ENCODE peak calls at places on chromosomes 2 and 18, in eight cellular contexts. One of them, this sample, is unnamed.

GRCh38 chr2:18214936-18215335 is 336.5 kb downstream of the KCNS3 start:
- DNase-seq in endothelial cell of umbilical vein: peak; percentile 12
- DNase-seq in HFF-Myc: no peak
- DNase-seq in neural crest cell: no peak
- DNase-seq in keratinocyte: no peak
- DNase-seq in WERI-Rb-1: no peak
- DNase-seq in progenitor cell of endocrine pancreas: no peak
- DNase-seq in esophagus squamous epithelium: no peak
- DNase-seq in this sample: no peak

GRCh38 chr2:223026357-223027110 is 25.5 kb upstream of the KCNE4 start:
- DNase-seq in endothelial cell of umbilical vein: peak; percentile 89
- DNase-seq in HFF-Myc: no peak
- DNase-seq in neural crest cell: no peak
- DNase-seq in keratinocyte: no peak
- DNase-seq in WERI-Rb-1: no peak
- DNase-seq in progenitor cell of endocrine pancreas: no peak
- DNase-seq in esophagus squamous epithelium: no peak
- DNase-seq in this sample: no peak

GRCh38 chr2:39494784-39495251 is 57.7 kb upstream of the MAP4K3 start:
- DNase-seq in endothelial cell of umbilical vein: peak; percentile 92
- DNase-seq in HFF-Myc: peak; percentile 83
- DNase-seq in neural crest cell: no peak
- DNase-seq in keratinocyte: no peak
- DNase-seq in WERI-Rb-1: no peak
- DNase-seq in progenitor cell of endocrine pancreas: no peak
- DNase-seq in esophagus squamous epithelium: no peak
- DNase-seq in this sample: no peak

GRCh38 chr18:12236934-12237832 is 17.0 kb upstream of the CIDEA start:
- DNase-seq in endothelial cell of umbilical vein: peak; percentile 63
- DNase-seq in HFF-Myc: no peak
- DNase-seq in neural crest cell: peak; percentile 94
- DNase-seq in keratinocyte: no peak
- DNase-seq in WERI-Rb-1: peak; percentile 80
- DNase-seq in progenitor cell of endocrine pancreas: peak; percentile 83
- DNase-seq in esophagus squamous epithelium: no peak
- DNase-seq in this sample: peak; percentile 68

GRCh38 chr2:119241205-119241532 is 17.5 kb downstream of the STEAP3 start:
- DNase-seq in endothelial cell of umbilical vein: no peak
- DNase-seq in HFF-Myc: no peak
- DNase-seq in neural crest cell: no peak
- DNase-seq in keratinocyte: no peak
- DNase-seq in WERI-Rb-1: no peak
- DNase-seq in progenitor cell of endocrine pancreas: no peak
- DNase-seq in esophagus squamous epithelium: no peak
- DNase-seq in this sample: no peak

GRCh38 chr2:178767099-178768060 is 39.8 kb downstream of the TTN start:
- DNase-seq in endothelial cell of umbilical vein: no peak
- DNase-seq in HFF-Myc: no peak
- DNase-seq in neural crest cell: no peak
- DNase-seq in keratinocyte: no peak
- DNase-seq in WERI-Rb-1: no peak
- DNase-seq in progenitor cell of endocrine pancreas: no peak
- DNase-seq in esophagus squamous epithelium: no peak
- DNase-seq in this sample: no peak

GRCh38 chr2:38875227-38875575 is 533 bp downstream of the DHX57 start:
- DNase-seq in endothelial cell of umbilical vein: no peak
- DNase-seq in HFF-Myc: no peak
- DNase-seq in neural crest cell: no peak
- DNase-seq in keratinocyte: no peak
- DNase-seq in WERI-Rb-1: no peak
- DNase-seq in progenitor cell of endocrine pancreas: no peak
- DNase-seq in esophagus squamous epithelium: no peak
- DNase-seq in this sample: no peak

GRCh38 chr2:227411990-227412350 is 24.2 kb upstream of the SCYGR1 start:
- DNase-seq in endothelial cell of umbilical vein: no peak
- DNase-seq in HFF-Myc: no peak
- DNase-seq in neural crest cell: no peak
- DNase-seq in keratinocyte: no peak
- DNase-seq in WERI-Rb-1: no peak
- DNase-seq in progenitor cell of endocrine pancreas: no peak
- DNase-seq in esophagus squamous epithelium: no peak
- DNase-seq in this sample: no peak

GRCh38 chr2:33289961-33290360 is 186.5 kb upstream of the RASGRP3 start:
- DNase-seq in endothelial cell of umbilical vein: peak; percentile 61
- DNase-seq in HFF-Myc: no peak
- DNase-seq in neural crest cell: no peak
- DNase-seq in keratinocyte: no peak
- DNase-seq in WERI-Rb-1: no peak
- DNase-seq in progenitor cell of endocrine pancreas: no peak
- DNase-seq in esophagus squamous epithelium: no peak
- DNase-seq in this sample: no peak

GRCh38 chr2:143525536-143525935 is 396.3 kb downstream of the ARHGAP15 start:
- DNase-seq in endothelial cell of umbilical vein: no peak
- DNase-seq in HFF-Myc: no peak
- DNase-seq in neural crest cell: no peak
- DNase-seq in keratinocyte: no peak
- DNase-seq in WERI-Rb-1: no peak
- DNase-seq in progenitor cell of endocrine pancreas: no peak
- DNase-seq in esophagus squamous epithelium: no peak
- DNase-seq in this sample: no peak

DNA sequence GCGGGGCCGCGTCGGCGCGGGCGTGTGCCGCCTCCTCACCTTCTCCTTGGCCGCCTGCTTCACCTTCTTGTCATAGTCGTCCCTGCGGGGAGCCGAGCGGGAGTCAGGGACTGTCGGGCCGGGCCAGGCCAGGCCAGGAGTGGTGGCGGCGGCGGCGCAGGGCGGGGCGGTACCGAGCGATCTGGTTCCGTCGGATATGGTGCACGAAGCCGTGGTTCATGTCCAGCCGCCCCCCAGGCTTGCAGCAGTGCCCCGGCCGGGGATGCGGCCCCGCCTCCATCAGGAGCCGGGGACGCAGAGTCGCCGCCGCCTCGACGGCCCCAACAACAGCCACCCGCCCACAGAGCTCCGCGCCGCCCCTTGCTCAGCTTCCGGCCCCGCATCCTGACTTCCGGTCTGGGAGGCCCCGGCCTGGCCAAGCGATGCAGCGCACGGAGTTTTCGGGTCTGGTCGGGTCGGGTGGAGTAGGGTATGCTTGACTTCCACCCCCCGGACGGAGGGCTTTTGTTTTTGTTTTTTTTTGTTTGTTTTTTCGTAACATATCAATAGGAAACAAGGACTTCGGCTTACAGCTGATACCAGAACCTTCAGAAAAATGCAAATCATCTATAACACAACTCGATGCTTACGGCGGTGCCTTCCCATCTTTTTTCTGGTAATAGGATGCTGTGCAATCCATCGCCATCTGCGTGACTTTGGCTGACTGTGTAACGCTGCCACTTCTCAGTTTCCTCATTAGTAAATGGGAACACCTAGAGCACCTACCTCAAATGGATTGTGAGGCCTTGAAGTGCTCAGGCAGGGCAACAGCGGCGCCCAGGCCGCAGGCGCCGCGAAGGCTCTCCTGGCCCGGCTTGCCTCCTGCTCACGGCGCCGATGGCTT is at the start of gene C2orf68:
- DNase-seq in endothelial cell of umbilical vein: peak; percentile 79
- DNase-seq in HFF-Myc: peak; percentile 53
- DNase-seq in neural crest cell: peak; percentile 87
- DNase-seq in keratinocyte: no peak
- DNase-seq in WERI-Rb-1: peak; percentile 92
- DNase-seq in progenitor cell of endocrine pancreas: peak; percentile 71
- DNase-seq in esophagus squamous epithelium: peak; percentile 48
- DNase-seq in this sample: peak; percentile 81
- TF ChIP-seq CTCF in endothelial cell of umbilical vein: no peak
- TF ChIP-seq CTCF in HFF-Myc: no peak
- TF ChIP-seq CTCF in neural crest cell: no peak
- TF ChIP-seq CTCF in keratinocyte: no peak
- TF ChIP-seq CTCF in WERI-Rb-1: no peak
- TF ChIP-seq CTCF in progenitor cell of endocrine pancreas: no peak
- TF ChIP-seq CTCF in esophagus squamous epithelium: no peak
- TF ChIP-seq CTCF in this sample: no peak

GRCh38 chr2:99879481-99879880 is 262.9 kb downstream of the AFF3 start:
- DNase-seq in endothelial cell of umbilical vein: peak; percentile 73
- DNase-seq in HFF-Myc: no peak
- DNase-seq in neural crest cell: no peak
- DNase-seq in keratinocyte: no peak
- DNase-seq in WERI-Rb-1: no peak
- DNase-seq in progenitor cell of endocrine pancreas: no peak
- DNase-seq in esophagus squamous epithelium: no peak
- DNase-seq in this sample: no peak

GRCh38 chr2:99883356-99883867 is 259.0 kb downstream of the AFF3 start:
- DNase-seq in endothelial cell of umbilical vein: peak; percentile 18
- DNase-seq in HFF-Myc: no peak
- DNase-seq in neural crest cell: no peak
- DNase-seq in keratinocyte: no peak
- DNase-seq in WERI-Rb-1: no peak
- DNase-seq in progenitor cell of endocrine pancreas: no peak
- DNase-seq in esophagus squamous epithelium: no peak
- DNase-seq in this sample: no peak

GRCh38 chr2:99878951-99879350 is 263.4 kb downstream of the AFF3 start:
- DNase-seq in endothelial cell of umbilical vein: peak; percentile 84
- DNase-seq in HFF-Myc: no peak
- DNase-seq in neural crest cell: no peak
- DNase-seq in keratinocyte: no peak
- DNase-seq in WERI-Rb-1: no peak
- DNase-seq in progenitor cell of endocrine pancreas: no peak
- DNase-seq in esophagus squamous epithelium: no peak
- DNase-seq in this sample: no peak

GRCh38 chr2:99880148-99880983 is 262.0 kb downstream of the AFF3 start:
- DNase-seq in endothelial cell of umbilical vein: peak; percentile 93
- DNase-seq in HFF-Myc: no peak
- DNase-seq in neural crest cell: no peak
- DNase-seq in keratinocyte: no peak
- DNase-seq in WERI-Rb-1: peak; percentile 57
- DNase-seq in progenitor cell of endocrine pancreas: no peak
- DNase-seq in esophagus squamous epithelium: no peak
- DNase-seq in this sample: no peak

DNA sequence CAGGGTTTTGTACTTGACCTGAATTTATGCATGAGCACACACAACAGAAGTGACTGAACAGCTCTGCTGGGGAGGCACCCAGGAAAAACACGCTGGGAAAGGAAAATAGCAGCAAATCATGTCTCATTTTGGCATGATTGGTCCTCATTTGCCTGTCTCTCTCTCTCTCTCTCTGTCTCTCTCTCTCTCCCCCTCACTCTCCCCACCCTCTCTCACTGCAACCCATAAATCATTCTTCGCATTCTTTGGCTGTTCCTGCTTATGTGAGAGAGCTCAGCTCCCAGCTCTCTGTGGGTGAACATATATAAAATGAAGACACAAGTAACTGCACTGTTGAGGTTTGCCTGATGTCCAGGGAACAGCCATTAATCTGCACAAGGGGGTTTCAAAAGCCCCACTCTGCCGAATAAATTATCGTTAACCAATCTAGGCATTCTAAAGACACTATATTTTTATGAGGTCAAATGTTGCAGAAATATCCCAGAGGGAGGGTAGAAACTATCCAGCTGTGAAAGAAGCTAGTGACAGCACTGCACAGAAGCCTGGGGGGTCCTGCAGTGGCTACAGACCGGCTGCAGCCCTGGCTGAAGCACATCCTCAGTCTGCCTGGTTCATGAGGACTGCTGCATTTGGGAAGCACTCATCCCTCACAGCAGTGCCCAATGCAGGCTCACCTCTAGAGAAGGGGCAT is 260.3 kb downstream of the AFF3 start:
- DNase-seq in endothelial cell of umbilical vein: peak; percentile 71
- DNase-seq in HFF-Myc: peak; percentile 73
- DNase-seq in neural crest cell: no peak
- DNase-seq in keratinocyte: no peak
- DNase-seq in WERI-Rb-1: no peak
- DNase-seq in progenitor cell of endocrine pancreas: no peak
- DNase-seq in esophagus squamous epithelium: no peak
- DNase-seq in this sample: no peak
- TF ChIP-seq CTCF in endothelial cell of umbilical vein: no peak
- TF ChIP-seq CTCF in HFF-Myc: no peak
- TF ChIP-seq CTCF in neural crest cell: no peak
- TF ChIP-seq CTCF in keratinocyte: no peak
- TF ChIP-seq CTCF in WERI-Rb-1: no peak
- TF ChIP-seq CTCF in progenitor cell of endocrine pancreas: no peak
- TF ChIP-seq CTCF in esophagus squamous epithelium: no peak
- TF ChIP-seq CTCF in this sample: no peak

DNA sequence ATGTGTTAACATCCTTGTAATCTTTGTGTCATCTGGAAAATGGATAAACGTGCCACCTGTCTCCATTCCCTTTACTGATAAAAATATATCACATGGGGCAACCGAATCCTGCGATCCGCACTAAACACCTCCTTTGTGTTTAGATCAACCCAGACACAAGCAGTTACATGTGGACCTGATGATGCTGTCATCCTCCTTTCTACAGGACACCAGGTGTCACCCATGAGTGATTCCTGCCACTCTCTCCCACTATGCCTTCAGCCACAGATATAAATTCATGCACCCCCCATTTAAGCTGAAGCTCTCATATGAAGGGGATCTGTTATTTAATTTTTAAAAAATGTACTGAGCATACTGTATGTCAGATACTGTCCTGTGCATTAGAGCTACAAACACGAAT is 81.3 kb downstream of the VIT start:
- DNase-seq in endothelial cell of umbilical vein: no peak
- DNase-seq in HFF-Myc: no peak
- DNase-seq in neural crest cell: no peak
- DNase-seq in keratinocyte: no peak
- DNase-seq in WERI-Rb-1: no peak
- DNase-seq in progenitor cell of endocrine pancreas: no peak
- DNase-seq in esophagus squamous epithelium: no peak
- DNase-seq in this sample: no peak
- TF ChIP-seq CTCF in endothelial cell of umbilical vein: no peak
- TF ChIP-seq CTCF in HFF-Myc: no peak
- TF ChIP-seq CTCF in neural crest cell: no peak
- TF ChIP-seq CTCF in keratinocyte: no peak
- TF ChIP-seq CTCF in WERI-Rb-1: peak; percentile 4
- TF ChIP-seq CTCF in progenitor cell of endocrine pancreas: no peak
- TF ChIP-seq CTCF in esophagus squamous epithelium: no peak
- TF ChIP-seq CTCF in this sample: no peak

DNA sequence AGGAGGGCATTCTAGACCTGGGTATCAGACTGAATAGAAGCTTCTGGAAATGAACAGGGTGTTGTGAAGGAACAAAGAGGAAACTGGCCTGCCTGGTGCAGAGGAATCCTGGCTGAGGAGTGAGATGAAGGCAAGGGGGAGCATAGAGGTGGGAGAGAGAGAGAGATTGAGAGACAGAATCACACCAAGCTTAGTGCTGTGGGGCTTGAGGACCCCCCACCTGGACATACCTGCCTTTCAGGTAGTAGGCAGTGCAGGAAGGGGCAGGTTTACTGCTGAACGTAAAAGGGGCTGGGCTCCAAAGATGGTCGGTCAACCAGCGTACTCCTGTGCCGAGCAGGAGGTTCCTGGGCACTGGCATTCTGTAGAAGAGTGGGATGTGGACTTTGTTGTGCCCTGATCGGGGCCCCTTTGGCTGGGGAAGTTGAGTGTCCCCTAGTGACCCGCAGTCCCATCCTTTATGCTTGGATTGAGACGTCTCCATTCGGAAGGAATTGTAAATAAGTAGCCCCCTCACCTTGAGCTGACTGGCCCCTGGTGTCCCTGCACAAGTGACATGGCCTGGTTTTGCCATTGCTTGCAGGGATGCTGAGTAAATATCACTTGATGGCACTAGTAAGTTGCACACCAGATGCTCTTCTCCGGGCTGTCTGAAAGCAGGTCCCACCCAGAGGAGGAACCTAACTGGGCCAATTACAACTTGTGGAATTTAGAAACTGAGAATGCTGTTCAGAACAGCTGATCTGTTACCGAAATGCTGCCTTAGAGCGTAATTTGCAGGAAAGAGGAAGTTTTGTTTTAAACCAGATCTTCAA is 1.4 kb downstream of the UBE2F start:
- DNase-seq in endothelial cell of umbilical vein: peak; percentile 17
- DNase-seq in HFF-Myc: peak; percentile 45
- DNase-seq in neural crest cell: no peak
- DNase-seq in keratinocyte: no peak
- DNase-seq in WERI-Rb-1: no peak
- DNase-seq in progenitor cell of endocrine pancreas: no peak
- DNase-seq in esophagus squamous epithelium: peak; percentile 17
- DNase-seq in this sample: no peak
- TF ChIP-seq CTCF in endothelial cell of umbilical vein: no peak
- TF ChIP-seq CTCF in HFF-Myc: no peak
- TF ChIP-seq CTCF in neural crest cell: no peak
- TF ChIP-seq CTCF in keratinocyte: no peak
- TF ChIP-seq CTCF in WERI-Rb-1: no peak
- TF ChIP-seq CTCF in progenitor cell of endocrine pancreas: no peak
- TF ChIP-seq CTCF in esophagus squamous epithelium: no peak
- TF ChIP-seq CTCF in this sample: no peak

This sample was measured in activated B cell treated with CpG ODN at 0.5 μM for 24 hours.